ENCODE peak calls at places on chromosomes 16 and 17, in six cellular contexts. U is left ventricle myocardium inferior; X is activated naive CD8-positive, alpha-beta T cell treated with anti-CD3 and anti-CD28 coated beads for 36 hours; Y is HCEC 1CT; J is mesendoderm; S is PC-9. M is an unnamed sample.

GRCh38 chr17:61261001-61261587 is 138.5 kb upstream of the TBX2 start:
- DNase-seq in Y (no peak), J (no peak), S (no peak), X (no peak), U (no peak), M (no peak)

GRCh38 chr16:15747937-15748336 is 97.9 kb downstream of the NDE1 start:
- DNase-seq in S (no peak), X (no peak), Y (no peak), U (no peak), J (no peak), M (no peak)

GRCh38 chr16:64751906-64752305 is 370.0 kb downstream of the CDH11 start:
- DNase-seq in Y (peak; percentile 13), J (peak; percentile 11), X (no peak), S (no peak), U (no peak), M (no peak)

GRCh38 chr16:50238868-50239301 is 27.5 kb upstream of the ADCY7 start:
- DNase-seq in Y (no peak), S (no peak), J (no peak), X (no peak), U (no peak), M (no peak)

GRCh38 chr16:11191665-11192064 is 64.3 kb downstream of the SOCS1 start:
- DNase-seq in J (no peak), X (no peak), Y (no peak), U (no peak), S (no peak), M (no peak)

GRCh38 chr16:16108759-16109158 is 114.5 kb downstream of the ABCC6 start:
- DNase-seq in S (no peak), J (peak; percentile 26), Y (no peak), X (no peak), U (no peak), M (no peak)

GRCh38 chr17:18028684-18029540 is 10.1 kb downstream of the ATPAF2 start:
- DNase-seq in J (no peak), S (no peak), Y (no peak), X (no peak), U (no peak), M (no peak)

GRCh38 chr17:27760069-27760885 is 40.1 kb downstream of the NOS2 start:
- DNase-seq in X (peak; percentile 64), S (peak; percentile 63), Y (peak; percentile 7), J (peak; percentile 71), U (peak; percentile 70), M (peak; percentile 83)

GRCh38 chr16:11253995-11254912 is 1.8 kb downstream of the SOCS1 start:
- DNase-seq in Y (no peak), S (no peak), J (no peak), X (no peak), U (no peak), M (no peak)

GRCh38 chr17:38922538-38923291 is 2.7 kb upstream of the LASP1NB start:
- DNase-seq in S (peak; percentile 38), U (no peak), Y (peak; percentile 61), J (peak; percentile 81), X (no peak), M (peak; percentile 85)

GRCh38 chr16:29854520-29855100 is 8.4 kb downstream of the CDIPT start:
- DNase-seq in U (no peak), X (no peak), Y (no peak), J (no peak), S (no peak), M (no peak)

GRCh38 chr16:66849543-66849942 is 5.3 kb downstream of the CA7 start:
- DNase-seq in U (no peak), S (no peak), J (no peak), Y (no peak), X (no peak), M (no peak)

GRCh38 chr16:80743772-80744171 is 60.6 kb downstream of the CDYL2 start:
- DNase-seq in U (no peak), J (no peak), X (no peak), S (no peak), Y (no peak), M (no peak)

GRCh38 chr17:53353919-53354351 is 468.8 kb upstream of the KIF2B start:
- DNase-seq in J (no peak), U (no peak), Y (no peak), S (no peak), X (no peak), M (no peak)

GRCh38 chr16:1678500-1679098 is 520 bp downstream of the JPT2 start:
- DNase-seq in Y (peak; percentile 35), J (peak; percentile 49), S (no peak), X (peak; percentile 47), U (no peak), M (no peak)

GRCh38 chr17:6823011-6823442 is 8.5 kb downstream of the TEKT1 start:
- DNase-seq in Y (peak; percentile 88), J (no peak), X (no peak), S (peak; percentile 37), U (no peak), M (no peak)

GRCh38 chr17:80892900-80893603 is 98.6 kb upstream of the CHMP6 start:
- DNase-seq in J (no peak), X (peak; percentile 26), U (no peak), Y (peak; percentile 7), S (peak; percentile 87), M (no peak)